ENCODE peak calls at places on chromosomes 7 and 10, in eight cellular contexts. H is HCT116, S is SK-N-SH, O is A549, T is K562, U is GM12878, A is HepG2, G is endothelial cell of umbilical vein. P is an unnamed sample.

GRCh38 chr10:44968101-44968886 is 8.7 kb downstream of the RASSF4 start:
- DNase-seq in A (no peak), O (no peak), G (no peak), H (no peak), T (no peak), U (no peak), S (no peak), P (peak)

GRCh38 chr10:26612151-26612915 is 85.2 kb upstream of the PDSS1 start:
- DNase-seq in S (no peak), T (no peak), A (no peak), H (no peak), G (no peak), U (no peak), O (no peak), P (no peak)

GRCh38 chr10:10942441-10942840 is 75.2 kb upstream of the CELF2 start:
- DNase-seq in T (no peak), H (no peak), O (no peak), A (no peak), S (no peak), G (no peak), U (no peak), P (no peak)

GRCh38 chr7:98840604-98841508 is 29.0 kb downstream of the TMEM130 start:
- DNase-seq in H (no peak), U (no peak), T (no peak), O (no peak), A (no peak), S (no peak), G (no peak), P (no peak)

GRCh38 chr7:45695249-45695995 is 121.3 kb downstream of the ADCY1 start:
- DNase-seq in O (no peak), H (no peak), S (no peak), U (no peak), G (no peak), A (no peak), T (no peak), P (no peak)

GRCh38 chr10:129960493-129961273 is 3.4 kb downstream of the EBF3 start:
- DNase-seq in T (no peak), H (no peak), A (no peak), U (no peak), S (no peak), O (no peak), G (no peak), P (peak)

GRCh38 chr10:46311501-46311951 is 24.7 kb downstream of the ANTXRL start:
- DNase-seq in G (no peak), T (no peak), O (no peak), S (no peak), A (no peak), H (no peak), U (no peak), P (no peak)

GRCh38 chr10:78028438-78029293 is 649 bp downstream of the POLR3A start:
- DNase-seq in O (no peak), G (peak), T (peak), H (no peak), S (no peak), U (no peak), A (peak), P (peak)

GRCh38 chr10:83274088-83274487 is 865.2 kb upstream of the GHITM start:
- DNase-seq in T (no peak), S (peak), G (no peak), O (no peak), H (no peak), U (no peak), A (no peak), P (no peak)

GRCh38 chr10:51629969-51630617 is 69.3 kb downstream of the CSTF2T start:
- DNase-seq in G (no peak), S (no peak), H (no peak), O (no peak), U (no peak), A (no peak), T (no peak), P (no peak)

GRCh38 chr10:13705526-13706169 is 118.9 kb downstream of the PRPF18 start:
- DNase-seq in O (no peak), A (no peak), H (no peak), T (peak), G (no peak), S (no peak), U (no peak), P (no peak)

GRCh38 chr10:13706175-13706574 is 119.4 kb downstream of the PRPF18 start:
- DNase-seq in O (no peak), T (no peak), U (no peak), G (no peak), H (no peak), A (no peak), S (no peak), P (no peak)

GRCh38 chr10:13708256-13708990 is 121.7 kb downstream of the PRPF18 start:
- DNase-seq in H (no peak), G (no peak), T (no peak), A (no peak), O (no peak), U (no peak), S (peak), P (no peak)

GRCh38 chr10:13706604-13707003 is 119.8 kb downstream of the PRPF18 start:
- DNase-seq in G (no peak), S (no peak), H (no peak), U (no peak), O (no peak), A (no peak), T (peak), P (no peak)

GRCh38 chr10:13707156-13707881 is 120.6 kb downstream of the PRPF18 start:
- DNase-seq in S (no peak), O (peak), H (no peak), A (peak), G (peak), U (no peak), T (peak), P (peak)
- TF ChIP-seq MAX in S (no peak), O (no peak), H (no peak), A (no peak), G (no peak), U (no peak), T (no peak), P (no peak)

DNA sequence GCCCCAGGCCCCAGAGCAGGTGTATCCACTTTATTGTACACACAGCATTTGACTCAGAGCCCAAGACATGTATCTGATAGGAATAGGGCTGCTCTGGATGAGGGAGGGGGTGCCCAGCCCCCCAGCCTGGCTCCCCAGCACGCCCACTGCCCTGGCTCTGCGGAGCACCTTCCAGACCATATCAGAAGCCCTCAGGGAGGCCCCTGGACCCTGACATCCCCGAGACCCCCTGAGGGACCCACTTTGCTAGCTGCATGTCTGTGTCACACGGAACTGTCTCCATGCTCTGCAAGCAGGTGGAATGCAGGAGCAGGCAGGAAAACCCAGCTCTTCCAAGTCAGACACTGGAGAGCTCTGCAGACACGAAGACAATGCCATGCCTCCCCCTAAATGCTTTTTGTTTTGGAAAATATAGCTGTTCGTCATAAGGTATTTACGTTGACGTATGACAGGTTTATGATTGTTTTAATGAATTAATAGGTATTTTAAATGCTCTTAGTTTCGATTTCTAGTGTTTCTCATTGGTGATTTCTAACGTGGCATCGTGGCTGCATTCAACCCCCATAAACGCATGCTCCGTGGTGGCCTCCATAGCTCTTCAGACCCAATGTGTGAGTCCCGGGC is 92.8 kb upstream of the INSIG1 start:
- DNase-seq in S (no peak), U (no peak), O (no peak), H (no peak), G (no peak), T (no peak), A (no peak), P (no peak)
- H3K4me3 ChIP-seq in S (no peak), U (no peak), O (no peak), H (peak), G (peak), T (no peak), A (no peak), P (no peak)

GRCh38 chr7:457814-458510 is 61.7 kb downstream of the PDGFA start:
- DNase-seq in U (no peak), T (no peak), A (no peak), O (no peak), H (no peak), S (no peak), G (no peak), P (no peak)

GRCh38 chr7:453597-454306 is 65.9 kb downstream of the PDGFA start:
- DNase-seq in A (no peak), O (no peak), H (no peak), S (no peak), G (no peak), U (no peak), T (no peak), P (no peak)

GRCh38 chr7:454356-455109 is 65.1 kb downstream of the PDGFA start:
- DNase-seq in G (no peak), O (no peak), S (no peak), U (no peak), H (no peak), A (no peak), T (no peak), P (no peak)

GRCh38 chr7:452791-453455 is 66.7 kb downstream of the PDGFA start:
- DNase-seq in S (no peak), O (no peak), G (no peak), A (no peak), H (no peak), T (no peak), U (no peak), P (peak)

DNA sequence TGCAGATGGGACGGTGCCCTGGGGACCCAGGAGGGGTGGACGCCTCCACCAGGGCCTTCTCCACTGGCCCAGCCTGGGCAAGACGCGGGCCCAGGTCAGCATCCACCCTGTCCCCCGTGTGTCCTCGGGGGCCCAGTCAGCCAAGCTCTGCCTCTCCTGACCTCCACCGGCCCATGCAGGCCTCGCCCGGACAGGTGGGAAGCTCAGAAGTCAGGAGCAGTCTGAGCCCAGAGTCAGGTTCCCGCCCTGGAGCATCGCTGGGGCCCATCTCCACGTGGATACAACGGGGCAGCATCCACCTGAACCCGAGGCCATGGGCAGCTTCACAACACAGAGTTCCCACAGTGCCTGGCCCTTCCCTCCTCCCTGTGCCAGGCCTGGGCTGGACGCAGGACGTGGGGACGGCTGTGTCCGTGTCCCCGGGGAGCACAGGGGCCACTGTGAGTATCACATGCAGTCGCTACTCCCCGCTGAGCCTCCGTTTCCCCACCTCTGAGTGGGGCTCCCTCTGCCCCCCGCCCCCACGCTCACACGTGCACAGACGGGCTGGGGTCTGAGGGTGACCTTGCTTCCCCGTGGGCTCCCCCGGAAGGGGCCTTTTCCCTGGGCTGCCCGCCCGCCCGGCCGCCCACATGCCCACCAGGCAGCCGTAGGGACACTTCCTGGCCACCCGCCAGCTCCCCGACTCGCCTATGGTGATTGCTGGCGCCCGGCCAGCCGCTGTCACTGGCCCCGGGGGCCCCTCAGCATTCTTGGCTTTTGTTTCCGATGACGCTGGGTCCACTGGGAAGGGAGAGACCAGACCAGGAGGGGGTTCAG is 64.3 kb downstream of the PDGFA start:
- DNase-seq in A (peak), S (peak), U (no peak), T (peak), O (no peak), H (no peak), G (peak), P (no peak)
- TF ChIP-seq MAX in A (peak), S (no peak), U (no peak), T (peak), O (no peak), H (no peak), G (no peak), P (no peak)

GRCh38 chr10:112887968-112888367 is 62.1 kb upstream of the TCF7L2 start:
- DNase-seq in O (no peak), U (no peak), S (no peak), A (no peak), T (no peak), G (no peak), H (no peak), P (no peak)
- H3K4me3 ChIP-seq in O (no peak), U (no peak), S (no peak), A (no peak), T (no peak), G (no peak), H (no peak), P (no peak)